ENCODE peak calls at places on chromosome 1, in nine cellular contexts. L is PC-3; B is heart right ventricle; P is CD4-positive, alpha-beta memory T cell; V is CD8-positive, alpha-beta memory T cell; H is PC-9; Y is transverse colon; O is uterus; E is H9. F is an unnamed sample.

GRCh38 chr1:40803447-40803846 is 19.9 kb downstream of the KCNQ4 start:
- DNase-seq in L (no peak), B (no peak), P (peak; percentile 39), V (no peak), H (no peak), Y (no peak), O (no peak), E (no peak), F (no peak)

GRCh38 chr1:43809097-43809673 is 101.8 kb downstream of the ST3GAL3 start:
- DNase-seq in L (no peak), B (no peak), P (no peak), V (no peak), H (no peak), Y (no peak), O (no peak), E (no peak), F (no peak)

GRCh38 chr1:223153177-223154119 is 10.4 kb upstream of the TLR5 start:
- DNase-seq in L (no peak), B (peak; percentile 46), P (no peak), V (no peak), H (no peak), Y (no peak), O (no peak), E (no peak), F (no peak)

GRCh38 chr1:46587072-46587471 is 17.0 kb downstream of the MKNK1 start:
- DNase-seq in L (no peak), B (peak; percentile 38), P (no peak), V (no peak), H (no peak), Y (peak; percentile 36), O (no peak), E (no peak), F (no peak)

GRCh38 chr1:235102993-235103411 is 25.6 kb downstream of the TOMM20 start:
- DNase-seq in L (no peak), B (no peak), P (peak; percentile 63), V (peak; percentile 28), H (no peak), Y (peak; percentile 56), O (peak; percentile 63), E (no peak), F (no peak)

GRCh38 chr1:47814592-47815436 is 182.4 kb downstream of the TRABD2B start:
- DNase-seq in L (no peak), B (peak; percentile 19), P (no peak), V (no peak), H (no peak), Y (no peak), O (no peak), E (no peak), F (no peak)

GRCh38 chr1:109669246-109669948 is 1.5 kb downstream of the GSTM2 start:
- DNase-seq in L (no peak), B (no peak), P (no peak), V (no peak), H (no peak), Y (peak; percentile 27), O (no peak), E (no peak), F (no peak)

GRCh38 chr1:18109058-18109755 is 1.6 kb downstream of the IGSF21 start:
- DNase-seq in L (no peak), B (no peak), P (no peak), V (no peak), H (no peak), Y (no peak), O (no peak), E (no peak), F (no peak)

GRCh38 chr1:204266504-204267034 is 52.8 kb upstream of the GOLT1A start:
- DNase-seq in L (no peak), B (no peak), P (no peak), V (no peak), H (no peak), Y (peak; percentile 64), O (no peak), E (no peak), F (no peak)

GRCh38 chr1:82451191-82451590 is 650.5 kb downstream of the ADGRL2 start:
- DNase-seq in L (no peak), B (no peak), P (no peak), V (no peak), H (no peak), Y (no peak), O (no peak), E (no peak), F (no peak)

GRCh38 chr1:26597629-26598039 is 68.1 kb downstream of the RPS6KA1 start:
- DNase-seq in L (peak; percentile 81), B (no peak), P (no peak), V (peak; percentile 38), H (peak; percentile 36), Y (no peak), O (no peak), E (no peak), F (peak; percentile 80)

GRCh38 chr1:109298666-109299086 is 8.1 kb downstream of the MYBPHL start:
- DNase-seq in L (peak; percentile 11), B (peak; percentile 66), P (no peak), V (no peak), H (no peak), Y (no peak), O (no peak), E (no peak), F (no peak)

GRCh38 chr1:181121498-181121897 is 33.0 kb downstream of the IER5 start:
- DNase-seq in L (no peak), B (no peak), P (no peak), V (no peak), H (no peak), Y (no peak), O (no peak), E (no peak), F (no peak)

GRCh38 chr1:181124206-181124825 is 35.8 kb downstream of the IER5 start:
- DNase-seq in L (no peak), B (no peak), P (no peak), V (no peak), H (no peak), Y (no peak), O (no peak), E (no peak), F (no peak)

GRCh38 chr1:181119076-181119989 is 30.8 kb downstream of the IER5 start:
- DNase-seq in L (peak; percentile 95), B (no peak), P (no peak), V (no peak), H (peak; percentile 99), Y (no peak), O (no peak), E (no peak), F (no peak)

GRCh38 chr1:181123173-181123572 is 34.7 kb downstream of the IER5 start:
- DNase-seq in L (no peak), B (no peak), P (no peak), V (no peak), H (no peak), Y (no peak), O (no peak), E (no peak), F (no peak)

DNA sequence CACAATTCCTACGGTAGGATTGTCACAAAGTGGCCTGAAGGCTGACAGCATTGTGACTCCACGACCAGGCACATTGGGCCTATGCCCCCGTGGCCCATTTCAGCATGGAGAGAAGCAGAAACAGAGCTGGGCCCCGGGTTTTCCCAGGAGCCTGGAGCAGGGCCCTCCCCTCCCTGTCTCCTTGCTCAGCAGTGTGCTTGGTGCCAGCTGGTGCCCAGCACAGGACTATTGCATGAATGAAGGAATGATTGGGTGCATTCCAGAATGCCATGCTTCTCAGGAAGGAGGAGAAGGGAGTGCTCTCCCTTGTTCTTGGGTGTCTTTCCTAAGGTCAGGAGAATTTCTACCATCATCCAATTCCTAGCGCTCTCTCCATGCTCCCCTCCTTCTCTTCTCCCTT is 33.7 kb downstream of the IER5 start:
- DNase-seq in L (no peak), B (no peak), P (no peak), V (no peak), H (no peak), Y (no peak), O (no peak), E (no peak), F (no peak)
- H3K4me1 ChIP-seq in L (peaks cover 45% of the 10 kb centered on the region), B (peaks cover 24% of the 10 kb centered on the region), P (no peaks in the 10 kb centered on the region), V (peaks cover 7% of the 10 kb centered on the region), H (peaks cover 81% of the 10 kb centered on the region), Y (peaks cover 14% of the 10 kb centered on the region), O (no peaks in the 10 kb centered on the region), E (no peaks in the 10 kb centered on the region), F (no peaks in the 10 kb centered on the region)

GRCh38 chr1:161505892-161506173 is 576 bp downstream of the FCGR2A start:
- DNase-seq in L (no peak), B (no peak), P (no peak), V (no peak), H (no peak), Y (no peak), O (no peak), E (no peak), F (no peak)
- H3K27ac ChIP-seq in L (no peak overlapping the region), B (no peak overlapping the region), P (no peak overlapping the region), V (peak overlapping the region; percentile 78), H (no peak overlapping the region), Y (no peak overlapping the region), O (no peak overlapping the region), E (no peak overlapping the region), F (no peak overlapping the region)

GRCh38 chr1:185315364-185316108 is 1.5 kb downstream of the IVNS1ABP start:
- DNase-seq in L (no peak), B (no peak), P (no peak), V (no peak), H (no peak), Y (peak; percentile 33), O (no peak), E (no peak), F (no peak)
- H3K4me1 ChIP-seq in L (peaks cover 33% of the 10 kb centered on the region), B (peaks cover 62% of the 10 kb centered on the region), P (peaks cover 61% of the 10 kb centered on the region), V (peaks cover 54% of the 10 kb centered on the region), H (peaks cover 37% of the 10 kb centered on the region), Y (peaks cover 61% of the 10 kb centered on the region), O (peaks cover 10% of the 10 kb centered on the region), E (peaks cover 2% of the 10 kb centered on the region), F (peaks cover 53% of the 10 kb centered on the region)

DNA sequence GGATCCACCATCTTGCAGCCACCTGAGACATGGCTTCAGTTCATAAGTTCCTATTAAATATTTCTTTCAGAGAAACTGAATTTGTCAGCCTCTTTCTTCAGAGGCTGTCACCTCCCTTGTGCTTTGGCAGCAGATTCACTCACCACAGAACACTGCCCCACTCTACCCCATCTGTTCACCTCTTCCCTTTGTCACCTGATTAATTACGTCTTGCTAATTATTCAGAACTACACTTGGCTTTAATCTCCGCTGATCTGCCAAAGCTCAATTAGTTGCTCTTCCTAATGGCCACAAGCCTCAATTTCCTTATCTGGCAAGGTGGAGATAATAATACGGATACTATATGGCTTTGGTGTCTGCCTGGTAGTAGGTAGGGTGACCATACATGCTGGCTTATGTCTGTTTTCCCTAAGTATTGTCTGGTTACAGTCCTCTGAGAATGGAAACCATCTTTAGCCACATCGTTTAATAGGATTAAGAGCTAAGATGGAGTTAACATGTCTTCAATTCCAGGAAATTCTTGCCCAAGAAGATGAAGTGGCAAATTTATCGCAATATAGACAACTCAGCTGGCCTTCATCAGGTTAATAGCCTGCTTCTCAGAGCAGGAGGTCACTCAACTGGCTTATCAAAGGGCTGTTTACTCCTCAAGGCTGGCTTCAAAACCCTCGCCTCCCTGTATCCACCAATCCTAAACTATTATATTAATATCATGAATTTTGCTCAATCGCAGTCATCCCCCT is 58.2 kb upstream of the ADAR start:
- DNase-seq in L (no peak), B (no peak), P (no peak), V (no peak), H (no peak), Y (no peak), O (no peak), E (no peak), F (no peak)
- H3K27ac ChIP-seq in L (no peak overlapping the region), B (no peak overlapping the region), P (no peak overlapping the region), V (no peak overlapping the region), H (no peak overlapping the region), Y (no peak overlapping the region), O (no peak overlapping the region), E (no peak overlapping the region), F (no peak overlapping the region)

GRCh38 chr1:23124259-23125026 is 44.2 kb downstream of the LUZP1 start:
- DNase-seq in L (no peak), B (no peak), P (no peak), V (no peak), H (no peak), Y (no peak), O (no peak), E (no peak), F (peak; percentile 30)
- H3K4me1 ChIP-seq in L (peaks cover 9% of the 10 kb centered on the region), B (peaks cover 65% of the 10 kb centered on the region), P (peaks cover 39% of the 10 kb centered on the region), V (peaks cover 18% of the 10 kb centered on the region), H (peaks cover 14% of the 10 kb centered on the region), Y (peaks cover 55% of the 10 kb centered on the region), O (no peaks in the 10 kb centered on the region), E (peaks cover 4% of the 10 kb centered on the region), F (peaks cover 11% of the 10 kb centered on the region)

F was measured in CD4-positive, CD25-positive, alpha-beta regulatory T cell.